ENCODE peak calls at places on chromosomes 1 and 21, in ten cellular contexts. U, C, B, F, P, G, Q, A, M and R are unnamed samples. For H3K27me3, the result is how much of the 10 kb centered on the place peaks cover.

GRCh38 chr1:88009916-88010315 is 674.2 kb upstream of the PKN2 start:
- DNase-seq in U (no peak), C (no peak), B (no peak), F (no peak), P (no peak), G (no peak), Q (no peak), A (no peak), M (no peak), R (no peak)

GRCh38 chr1:171898956-171899355 is 57.7 kb downstream of the DNM3 start:
- DNase-seq in U (peak), C (no peak), B (peak), F (no peak), P (no peak), G (no peak), Q (no peak), A (no peak), M (no peak), R (peak)

GRCh38 chr1:19644422-19644760 is 280 bp downstream of the NBL1 start:
- DNase-seq in U (no peak), C (no peak), B (no peak), F (no peak), P (no peak), G (no peak), Q (no peak), A (no peak), M (no peak), R (no peak)

GRCh38 chr21:34967509-34968289 is 81.4 kb downstream of the RUNX1 start:
- DNase-seq in U (no peak), C (no peak), B (no peak), F (no peak), P (no peak), G (no peak), Q (no peak), A (no peak), M (no peak), R (no peak)

GRCh38 chr1:44791364-44791801 is 3.4 kb upstream of the BEST4 start:
- DNase-seq in U (no peak), C (no peak), B (no peak), F (no peak), P (no peak), G (no peak), Q (no peak), A (no peak), M (no peak), R (no peak)

GRCh38 chr1:4119516-4120220 is 219.6 kb upstream of the C1orf174 start:
- DNase-seq in U (no peak), C (no peak), B (no peak), F (no peak), P (no peak), G (no peak), Q (no peak), A (no peak), M (no peak), R (peak)

GRCh38 chr21:42219606-42220137 is 732 bp downstream of the ABCG1 start:
- DNase-seq in U (peak), C (no peak), B (no peak), F (no peak), P (peak), G (peak), Q (peak), A (no peak), M (no peak), R (no peak)

GRCh38 chr1:91507330-91507729 is 6.7 kb downstream of the CDC7 start:
- DNase-seq in U (no peak), C (no peak), B (no peak), F (no peak), P (peak), G (no peak), Q (no peak), A (no peak), M (no peak), R (no peak)

GRCh38 chr1:98371767-98372166 is 289.8 kb upstream of the SNX7 start:
- DNase-seq in U (no peak), C (no peak), B (no peak), F (no peak), P (no peak), G (no peak), Q (no peak), A (no peak), M (no peak), R (no peak)

GRCh38 chr1:181251001-181251712 is 162.7 kb downstream of the IER5 start:
- DNase-seq in U (no peak), C (no peak), B (no peak), F (peak), P (peak), G (no peak), Q (no peak), A (no peak), M (no peak), R (no peak)

GRCh38 chr1:37035828-37036666 is 1.7 kb upstream of the GRIK3 start:
- DNase-seq in U (peak), C (no peak), B (no peak), F (no peak), P (no peak), G (no peak), Q (no peak), A (no peak), M (no peak), R (no peak)

GRCh38 chr1:38475624-38476005 is 384.0 kb downstream of the RRAGC start:
- DNase-seq in U (no peak), C (no peak), B (no peak), F (no peak), P (no peak), G (no peak), Q (no peak), A (no peak), M (no peak), R (no peak)

GRCh38 chr1:11707621-11708276 is 16.2 kb downstream of the DRAXIN start:
- DNase-seq in U (no peak), C (peak), B (no peak), F (no peak), P (no peak), G (peak), Q (peak), A (no peak), M (no peak), R (no peak)

GRCh38 chr1:7384121-7384520 is 387.0 kb upstream of the VAMP3 start:
- DNase-seq in U (peak), C (no peak), B (no peak), F (peak), P (no peak), G (peak), Q (no peak), A (no peak), M (no peak), R (no peak)

GRCh38 chr1:21701401-21701800 is 32.2 kb upstream of the RAP1GAP start:
- DNase-seq in U (no peak), C (no peak), B (no peak), F (no peak), P (no peak), G (no peak), Q (no peak), A (no peak), M (no peak), R (no peak)

GRCh38 chr1:21704055-21704660 is 35.0 kb upstream of the RAP1GAP start:
- DNase-seq in U (no peak), C (no peak), B (no peak), F (no peak), P (no peak), G (no peak), Q (no peak), A (no peak), M (no peak), R (no peak)

GRCh38 chr1:21703318-21703963 is 34.3 kb upstream of the RAP1GAP start:
- DNase-seq in U (no peak), C (no peak), B (no peak), F (no peak), P (peak), G (no peak), Q (no peak), A (no peak), M (no peak), R (no peak)

GRCh38 chr1:21705303-21705980 is 36.3 kb upstream of the RAP1GAP start:
- DNase-seq in U (no peak), C (no peak), B (no peak), F (no peak), P (no peak), G (no peak), Q (no peak), A (no peak), M (no peak), R (no peak)

GRCh38 chr1:21702780-21703179 is 33.6 kb upstream of the RAP1GAP start:
- DNase-seq in U (no peak), C (no peak), B (no peak), F (no peak), P (no peak), G (no peak), Q (no peak), A (no peak), M (no peak), R (no peak)
- H3K27ac ChIP-seq in U (no peak), C (no peak), B (no peak), F (no peak), P (no peak), G (no peak), Q (no peak), A (no peak), M (no peak), R (no peak)

DNA sequence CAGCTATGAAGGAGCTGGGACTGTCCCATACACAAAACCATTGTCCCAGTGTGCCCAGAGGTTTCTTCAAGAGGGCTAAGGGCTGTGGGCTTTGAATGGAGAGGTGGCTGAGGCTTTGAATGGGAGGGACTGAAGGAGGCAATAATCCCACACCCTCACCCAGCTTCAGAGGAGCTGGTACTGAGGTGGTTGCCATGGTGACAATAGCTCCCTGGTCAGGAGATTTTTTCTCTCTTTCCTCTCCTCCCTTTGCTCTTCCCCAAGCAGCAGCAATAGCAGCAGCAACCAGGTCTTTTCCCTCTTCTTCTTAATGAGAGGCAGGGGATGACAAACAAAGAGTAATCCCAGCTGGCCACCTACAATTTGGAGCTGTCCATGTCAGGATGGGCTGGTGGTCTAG is 1.6 kb downstream of the HPCAL4 start:
- DNase-seq in U (no peak), C (no peak), B (no peak), F (no peak), P (no peak), G (no peak), Q (no peak), A (no peak), M (no peak), R (no peak)
- H3K27me3 ChIP-seq in U (half or more), C (half or more), B (under half), F (under half), P (half or more), G (half or more), Q (under half), A (under half), M (under half), R (under half)

GRCh38 chr1:155220566-155220965 is 12.1 kb downstream of the MTX1 start:
- DNase-seq in U (no peak), C (no peak), B (no peak), F (no peak), P (no peak), G (no peak), Q (no peak), A (no peak), M (no peak), R (no peak)
- H3K27ac ChIP-seq in U (no peak), C (no peak), B (no peak), F (no peak), P (no peak), G (no peak), Q (peak), A (no peak), M (no peak), R (peak)

DNA sequence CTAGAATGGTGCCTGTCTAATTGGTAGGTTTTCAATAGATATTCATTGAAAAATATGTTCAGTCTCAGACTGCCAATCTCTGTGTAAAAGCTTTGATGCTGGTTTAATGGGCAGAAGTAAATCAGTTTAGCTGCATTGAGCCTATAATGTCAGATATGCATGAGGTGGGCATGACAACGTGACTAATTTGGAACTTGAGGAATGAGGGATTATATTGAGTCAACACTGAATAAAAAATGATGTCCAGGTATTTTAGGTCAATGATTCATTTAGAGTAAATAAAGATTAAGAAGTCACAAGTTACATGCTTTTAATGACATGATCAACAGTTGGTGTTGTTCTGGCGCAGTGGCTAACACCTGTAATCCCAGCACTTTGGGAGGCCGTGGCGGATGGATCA is 3.0 kb downstream of the WDR3 start:
- DNase-seq in U (no peak), C (no peak), B (no peak), F (no peak), P (no peak), G (no peak), Q (no peak), A (no peak), M (no peak), R (no peak)
- H3K27me3 ChIP-seq in U (under half), C (under half), B (under half), F (under half), P (under half), G (under half), Q (under half), A (under half), M (under half), R (under half)

DNA sequence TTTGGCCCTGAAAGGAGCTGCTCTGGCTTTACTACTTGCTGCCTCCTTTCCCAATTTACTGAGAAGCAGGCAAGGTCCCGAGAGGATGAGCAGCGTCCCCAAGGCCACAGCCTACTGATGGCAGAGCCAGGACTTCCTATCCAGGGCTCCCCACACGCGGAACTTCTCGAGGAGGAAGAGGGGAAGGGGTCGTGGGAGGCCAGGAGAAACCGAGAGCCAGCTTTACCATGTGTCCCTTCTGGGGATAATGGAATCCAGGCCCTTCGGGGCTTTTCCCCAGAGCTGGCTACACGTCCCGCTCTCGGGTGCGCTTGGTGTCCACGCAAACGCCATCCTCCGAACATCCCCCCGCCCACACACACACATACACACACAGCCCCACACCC is 4.3 kb upstream of the CCN1 start:
- DNase-seq in U (peak), C (no peak), B (no peak), F (no peak), P (no peak), G (no peak), Q (no peak), A (no peak), M (no peak), R (no peak)
- H3K27ac ChIP-seq in U (no peak), C (peak), B (no peak), F (peak), P (peak), G (peak), Q (peak), A (no peak), M (no peak), R (peak)

GRCh38 chr1:202687819-202688218 is 22.4 kb downstream of the SYT2 start:
- DNase-seq in U (no peak), C (no peak), B (no peak), F (no peak), P (no peak), G (no peak), Q (no peak), A (no peak), M (no peak), R (no peak)

GRCh38 chr1:202682477-202682876 is 27.8 kb downstream of the SYT2 start:
- DNase-seq in U (no peak), C (no peak), B (no peak), F (no peak), P (no peak), G (no peak), Q (no peak), A (no peak), M (no peak), R (peak)

GRCh38 chr1:202683029-202683428 is 27.2 kb downstream of the SYT2 start:
- DNase-seq in U (no peak), C (no peak), B (no peak), F (no peak), P (no peak), G (no peak), Q (no peak), A (no peak), M (no peak), R (no peak)

GRCh38 chr1:202685671-202686070 is 24.6 kb downstream of the SYT2 start:
- DNase-seq in U (no peak), C (no peak), B (no peak), F (no peak), P (no peak), G (no peak), Q (no peak), A (no peak), M (no peak), R (no peak)

GRCh38 chr1:202684716-202685115 is 25.5 kb downstream of the SYT2 start:
- DNase-seq in U (no peak), C (no peak), B (no peak), F (no peak), P (no peak), G (no peak), Q (no peak), A (no peak), M (no peak), R (no peak)
- H3K27me3 ChIP-seq in U (under half), C (half or more), B (under half), F (under half), P (under half), G (half or more), Q (under half), A (under half), M (under half), R (under half)

GRCh38 chr1:202938287-202938925 is 11.4 kb upstream of the KLHL12 start:
- DNase-seq in U (no peak), C (no peak), B (no peak), F (no peak), P (peak), G (no peak), Q (no peak), A (no peak), M (no peak), R (no peak)
- H3K27ac ChIP-seq in U (no peak), C (no peak), B (no peak), F (no peak), P (no peak), G (no peak), Q (no peak), A (no peak), M (no peak), R (no peak)

GRCh38 chr1:221753828-221754188 is 11.9 kb upstream of the DUSP10 start:
- DNase-seq in U (no peak), C (no peak), B (no peak), F (no peak), P (no peak), G (no peak), Q (no peak), A (no peak), M (no peak), R (no peak)
- H3K27me3 ChIP-seq in U (under half), C (under half), B (under half), F (under half), P (under half), G (under half), Q (under half), A (under half), M (under half), R (under half)

GRCh38 chr1:29786791-29787732 is 550.7 kb downstream of the PTPRU start:
- DNase-seq in U (no peak), C (no peak), B (no peak), F (no peak), P (no peak), G (no peak), Q (no peak), A (no peak), M (no peak), R (no peak)
- H3K27ac ChIP-seq in U (no peak), C (no peak), B (no peak), F (no peak), P (no peak), G (no peak), Q (no peak), A (no peak), M (no peak), R (no peak)